ENCODE peak calls at places on chromosomes 12 and 14, in four cellular contexts. One of them, this sample, is unnamed.

GRCh38 chr12:51528852-51529545 is 62.0 kb upstream of the SCN8A start:
- DNase-seq in trophoblast cell: peak
- DNase-seq in KBM-7: no peak
- DNase-seq in stromal cell of bone marrow: no peak
- DNase-seq in this sample: no peak

GRCh38 chr12:121391619-121392324 is 8.1 kb upstream of the RNF34 start:
- DNase-seq in trophoblast cell: no peak
- DNase-seq in stromal cell of bone marrow: no peak
- DNase-seq in KBM-7: peak
- DNase-seq in this sample: no peak

GRCh38 chr12:75270157-75270556 is 60.0 kb downstream of the CAPS2 start:
- DNase-seq in trophoblast cell: peak
- DNase-seq in KBM-7: peak
- DNase-seq in stromal cell of bone marrow: no peak
- DNase-seq in this sample: no peak

GRCh38 chr14:95274283-95274682 is 45.4 kb downstream of the CLMN start:
- DNase-seq in trophoblast cell: no peak
- DNase-seq in stromal cell of bone marrow: no peak
- DNase-seq in KBM-7: no peak
- DNase-seq in this sample: no peak

GRCh38 chr12:84730561-84731162 is 181.9 kb downstream of the SLC6A15 start:
- DNase-seq in trophoblast cell: no peak
- DNase-seq in KBM-7: no peak
- DNase-seq in stromal cell of bone marrow: no peak
- DNase-seq in this sample: no peak

GRCh38 chr14:91349481-91350074 is 68.0 kb downstream of the CCDC88C start:
- DNase-seq in trophoblast cell: no peak
- DNase-seq in stromal cell of bone marrow: no peak
- DNase-seq in KBM-7: no peak
- DNase-seq in this sample: no peak

GRCh38 chr12:75738486-75738885 is 227.1 kb upstream of the KRR1 start:
- DNase-seq in stromal cell of bone marrow: no peak
- DNase-seq in trophoblast cell: no peak
- DNase-seq in KBM-7: no peak
- DNase-seq in this sample: no peak

GRCh38 chr14:100524933-100525243 is 62.3 kb downstream of the BEGAIN start:
- DNase-seq in stromal cell of bone marrow: no peak
- DNase-seq in trophoblast cell: peak
- DNase-seq in KBM-7: peak
- DNase-seq in this sample: no peak

GRCh38 chr14:42523656-42524055 is 917.0 kb downstream of the LRFN5 start:
- DNase-seq in KBM-7: peak
- DNase-seq in trophoblast cell: no peak
- DNase-seq in stromal cell of bone marrow: no peak
- DNase-seq in this sample: no peak

GRCh38 chr12:27787559-27787958 is 7.5 kb upstream of the MANSC4 start:
- DNase-seq in KBM-7: no peak
- DNase-seq in stromal cell of bone marrow: no peak
- DNase-seq in trophoblast cell: no peak
- DNase-seq in this sample: no peak

GRCh38 chr12:1630081-1630826 is 1.2 kb downstream of the WNT5B start:
- DNase-seq in trophoblast cell: no peak
- DNase-seq in stromal cell of bone marrow: no peak
- DNase-seq in KBM-7: no peak
- DNase-seq in this sample: no peak

GRCh38 chr12:69052613-69053408 is 119.8 kb upstream of the CPM start:
- DNase-seq in stromal cell of bone marrow: peak
- DNase-seq in KBM-7: no peak
- DNase-seq in trophoblast cell: peak
- DNase-seq in this sample: no peak

GRCh38 chr12:117907108-117907689 is 61.6 kb downstream of the KSR2 start:
- DNase-seq in KBM-7: no peak
- DNase-seq in trophoblast cell: peak
- DNase-seq in stromal cell of bone marrow: no peak
- DNase-seq in this sample: no peak

GRCh38 chr12:77116277-77116676 is 50.9 kb upstream of the E2F7 start:
- DNase-seq in KBM-7: no peak
- DNase-seq in stromal cell of bone marrow: no peak
- DNase-seq in trophoblast cell: no peak
- DNase-seq in this sample: no peak

GRCh38 chr12:76666272-76666845 is 97.6 kb upstream of the ZDHHC17 start:
- DNase-seq in KBM-7: no peak
- DNase-seq in stromal cell of bone marrow: no peak
- DNase-seq in trophoblast cell: no peak
- DNase-seq in this sample: no peak

GRCh38 chr14:104431351-104431928 is 148.1 kb upstream of the C14orf180 start:
- DNase-seq in stromal cell of bone marrow: no peak
- DNase-seq in KBM-7: no peak
- DNase-seq in trophoblast cell: no peak
- DNase-seq in this sample: no peak

GRCh38 chr12:89882051-89882450 is 173.4 kb upstream of the ATP2B1 start:
- DNase-seq in trophoblast cell: no peak
- DNase-seq in KBM-7: no peak
- DNase-seq in stromal cell of bone marrow: peak
- DNase-seq in this sample: no peak